ENCODE peak calls at places on chromosomes 1 and 21, in four cellular contexts. One of them, this sample, is unnamed.

GRCh38 chr1:20660363-20661234 is 570 bp downstream of the DDOST start:
- DNase-seq in MM.1S: no peak
- DNase-seq in IMR-90: no peak
- DNase-seq in heart left ventricle: no peak
- DNase-seq in this sample: no peak

GRCh38 chr21:40134731-40135492 is 267.7 kb downstream of the PCP4 start:
- DNase-seq in MM.1S: no peak
- DNase-seq in IMR-90: no peak
- DNase-seq in heart left ventricle: no peak
- DNase-seq in this sample: no peak

GRCh38 chr1:157040802-157041201 is 4.7 kb downstream of the ARHGEF11 start:
- DNase-seq in MM.1S: no peak
- DNase-seq in IMR-90: peak; percentile 81
- DNase-seq in heart left ventricle: no peak
- DNase-seq in this sample: no peak

GRCh38 chr1:83583351-83584014 is 415.4 kb downstream of the TTLL7 start:
- DNase-seq in MM.1S: no peak
- DNase-seq in IMR-90: no peak
- DNase-seq in heart left ventricle: no peak
- DNase-seq in this sample: no peak

GRCh38 chr1:186865253-186865652 is 36.5 kb downstream of the PLA2G4A start:
- DNase-seq in MM.1S: peak; percentile 97
- DNase-seq in IMR-90: no peak
- DNase-seq in heart left ventricle: no peak
- DNase-seq in this sample: no peak

GRCh38 chr1:245161866-245162265 is 7.1 kb downstream of the KIF26B start:
- DNase-seq in MM.1S: no peak
- DNase-seq in IMR-90: no peak
- DNase-seq in heart left ventricle: no peak
- DNase-seq in this sample: no peak

GRCh38 chr1:9536301-9536700 is 3.0 kb upstream of the SLC25A33 start:
- DNase-seq in MM.1S: no peak
- DNase-seq in IMR-90: no peak
- DNase-seq in heart left ventricle: no peak
- DNase-seq in this sample: no peak

GRCh38 chr1:83055391-83056170 is 943.4 kb downstream of the TTLL7 start:
- DNase-seq in MM.1S: no peak
- DNase-seq in IMR-90: no peak
- DNase-seq in heart left ventricle: no peak
- DNase-seq in this sample: no peak

GRCh38 chr21:40186036-40186435 is 318.8 kb downstream of the PCP4 start:
- DNase-seq in MM.1S: no peak
- DNase-seq in IMR-90: no peak
- DNase-seq in heart left ventricle: no peak
- DNase-seq in this sample: no peak

DNA sequence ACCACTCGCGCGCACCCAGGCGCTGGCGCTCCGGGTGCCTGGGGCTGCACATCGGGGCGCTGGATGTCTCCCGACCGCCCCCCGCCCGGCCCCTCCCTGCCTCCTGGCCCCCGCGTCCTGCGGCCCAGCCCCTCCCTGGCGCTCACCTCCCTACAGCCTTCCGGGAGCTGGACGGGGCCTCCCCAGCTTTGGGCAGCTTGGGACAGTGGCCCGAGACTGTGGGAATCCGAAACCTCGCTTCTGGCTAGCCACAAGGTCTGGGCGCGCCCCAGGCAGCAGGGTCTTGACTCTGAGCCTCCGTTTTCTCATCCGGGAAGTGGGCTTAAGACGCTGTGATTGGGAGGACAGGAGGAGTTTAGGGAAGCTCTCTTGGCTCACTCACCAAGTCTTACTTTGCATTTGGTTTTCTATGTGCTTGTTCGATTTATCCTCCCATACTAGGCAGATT is 713 bp upstream of the WNT4 start:
- DNase-seq in MM.1S: no peak
- DNase-seq in IMR-90: no peak
- DNase-seq in heart left ventricle: no peak
- DNase-seq in this sample: no peak
- TF ChIP-seq CTCF in MM.1S: no peak
- TF ChIP-seq CTCF in IMR-90: no peak
- TF ChIP-seq CTCF in heart left ventricle: no peak
- TF ChIP-seq CTCF in this sample: no peak

GRCh38 chr1:143699115-143699514 is 272.7 kb downstream of the FAM72C start:
- DNase-seq in MM.1S: no peak
- DNase-seq in IMR-90: no peak
- DNase-seq in heart left ventricle: no peak
- DNase-seq in this sample: no peak
- H3K4me3 ChIP-seq in MM.1S: no peak overlapping the region
- H3K4me3 ChIP-seq in IMR-90: no peak overlapping the region
- H3K4me3 ChIP-seq in heart left ventricle: peak overlapping the region; percentile 23
- H3K4me3 ChIP-seq in this sample: no peak overlapping the region

GRCh38 chr1:11792106-11792505 is 13.7 kb downstream of the MTHFR start:
- DNase-seq in MM.1S: no peak
- DNase-seq in IMR-90: no peak
- DNase-seq in heart left ventricle: peak; percentile 88
- DNase-seq in this sample: no peak
- H3K4me1 ChIP-seq in MM.1S: no peaks in the 10 kb centered on the region
- H3K4me1 ChIP-seq in IMR-90: peaks cover 39% of the 10 kb centered on the region
- H3K4me1 ChIP-seq in heart left ventricle: peaks cover 84% of the 10 kb centered on the region
- H3K4me1 ChIP-seq in this sample: no peaks in the 10 kb centered on the region

GRCh38 chr1:205677152-205677551 is 3.2 kb downstream of the SLC45A3 start:
- DNase-seq in MM.1S: no peak
- DNase-seq in IMR-90: no peak
- DNase-seq in heart left ventricle: no peak
- DNase-seq in this sample: no peak
- TF ChIP-seq CTCF in MM.1S: no peak
- TF ChIP-seq CTCF in IMR-90: no peak
- TF ChIP-seq CTCF in heart left ventricle: no peak
- TF ChIP-seq CTCF in this sample: no peak

This sample was measured in CD8-positive, alpha-beta T cell.